ENCODE peak calls at places on chromosomes 5 and 9, in seven cellular contexts. One of them, this sample, is unnamed.

GRCh38 chr5:137072376-137073174 is 426.6 kb downstream of the SPOCK1 start:
- DNase-seq in progenitor cell of endocrine pancreas: no peak
- DNase-seq in WERI-Rb-1: no peak
- DNase-seq in AG04449: no peak
- DNase-seq in breast epithelium: no peak
- DNase-seq in spleen: no peak
- DNase-seq in fibroblast of the aortic adventitia: peak
- DNase-seq in this sample: no peak

GRCh38 chr9:7147136-7148090 is 389.6 kb downstream of the KDM4C start:
- DNase-seq in progenitor cell of endocrine pancreas: no peak
- DNase-seq in WERI-Rb-1: no peak
- DNase-seq in AG04449: no peak
- DNase-seq in breast epithelium: no peak
- DNase-seq in spleen: peak
- DNase-seq in fibroblast of the aortic adventitia: peak
- DNase-seq in this sample: no peak

GRCh38 chr5:110179291-110179690 is 489.6 kb downstream of the MAN2A1 start:
- DNase-seq in progenitor cell of endocrine pancreas: no peak
- DNase-seq in WERI-Rb-1: no peak
- DNase-seq in AG04449: no peak
- DNase-seq in breast epithelium: no peak
- DNase-seq in spleen: no peak
- DNase-seq in fibroblast of the aortic adventitia: no peak
- DNase-seq in this sample: no peak

GRCh38 chr5:163596536-163596935 is 91.1 kb downstream of the MAT2B start:
- DNase-seq in progenitor cell of endocrine pancreas: no peak
- DNase-seq in WERI-Rb-1: peak
- DNase-seq in AG04449: no peak
- DNase-seq in breast epithelium: no peak
- DNase-seq in spleen: no peak
- DNase-seq in fibroblast of the aortic adventitia: no peak
- DNase-seq in this sample: no peak

GRCh38 chr5:141691286-141691866 is 9.3 kb upstream of the ARAP3 start:
- DNase-seq in progenitor cell of endocrine pancreas: no peak
- DNase-seq in WERI-Rb-1: no peak
- DNase-seq in AG04449: no peak
- DNase-seq in breast epithelium: no peak
- DNase-seq in spleen: no peak
- DNase-seq in fibroblast of the aortic adventitia: no peak
- DNase-seq in this sample: no peak

GRCh38 chr5:8843766-8844165 is 702.1 kb downstream of the SEMA5A start:
- DNase-seq in progenitor cell of endocrine pancreas: no peak
- DNase-seq in WERI-Rb-1: no peak
- DNase-seq in AG04449: no peak
- DNase-seq in breast epithelium: no peak
- DNase-seq in spleen: no peak
- DNase-seq in fibroblast of the aortic adventitia: peak
- DNase-seq in this sample: no peak

GRCh38 chr9:137176302-137177182 is 4.7 kb upstream of the TMEM210 start:
- DNase-seq in progenitor cell of endocrine pancreas: no peak
- DNase-seq in WERI-Rb-1: no peak
- DNase-seq in AG04449: no peak
- DNase-seq in breast epithelium: no peak
- DNase-seq in spleen: no peak
- DNase-seq in fibroblast of the aortic adventitia: peak
- DNase-seq in this sample: no peak

GRCh38 chr9:116141864-116142561 is 11.6 kb upstream of the PAPPA start:
- DNase-seq in progenitor cell of endocrine pancreas: no peak
- DNase-seq in WERI-Rb-1: no peak
- DNase-seq in AG04449: no peak
- DNase-seq in breast epithelium: no peak
- DNase-seq in spleen: no peak
- DNase-seq in fibroblast of the aortic adventitia: peak
- DNase-seq in this sample: no peak

GRCh38 chr5:18433336-18433735 is 799.1 kb downstream of the TAF11L14 start:
- DNase-seq in progenitor cell of endocrine pancreas: no peak
- DNase-seq in WERI-Rb-1: no peak
- DNase-seq in AG04449: no peak
- DNase-seq in breast epithelium: no peak
- DNase-seq in spleen: no peak
- DNase-seq in fibroblast of the aortic adventitia: no peak
- DNase-seq in this sample: no peak

GRCh38 chr5:177309351-177310191 is 2.1 kb downstream of the MXD3 start:
- DNase-seq in progenitor cell of endocrine pancreas: peak
- DNase-seq in WERI-Rb-1: peak
- DNase-seq in AG04449: no peak
- DNase-seq in breast epithelium: peak
- DNase-seq in spleen: peak
- DNase-seq in fibroblast of the aortic adventitia: peak
- DNase-seq in this sample: peak

GRCh38 chr9:87711857-87712800 is 13.8 kb upstream of the CTSL start:
- DNase-seq in progenitor cell of endocrine pancreas: no peak
- DNase-seq in WERI-Rb-1: no peak
- DNase-seq in AG04449: peak
- DNase-seq in breast epithelium: no peak
- DNase-seq in spleen: no peak
- DNase-seq in fibroblast of the aortic adventitia: peak
- DNase-seq in this sample: no peak

GRCh38 chr9:136658849-136659535 is 3.7 kb upstream of the EGFL7 start:
- DNase-seq in progenitor cell of endocrine pancreas: no peak
- DNase-seq in WERI-Rb-1: no peak
- DNase-seq in AG04449: no peak
- DNase-seq in breast epithelium: no peak
- DNase-seq in spleen: peak
- DNase-seq in fibroblast of the aortic adventitia: no peak
- DNase-seq in this sample: no peak

GRCh38 chr5:97735209-97735608 is 552.2 kb upstream of the RIOK2 start:
- DNase-seq in progenitor cell of endocrine pancreas: no peak
- DNase-seq in WERI-Rb-1: no peak
- DNase-seq in AG04449: peak
- DNase-seq in breast epithelium: no peak
- DNase-seq in spleen: no peak
- DNase-seq in fibroblast of the aortic adventitia: peak
- DNase-seq in this sample: no peak

GRCh38 chr9:75471549-75472114 is 383.3 kb downstream of the OSTF1 start:
- DNase-seq in progenitor cell of endocrine pancreas: no peak
- DNase-seq in WERI-Rb-1: no peak
- DNase-seq in AG04449: no peak
- DNase-seq in breast epithelium: no peak
- DNase-seq in spleen: no peak
- DNase-seq in fibroblast of the aortic adventitia: no peak
- DNase-seq in this sample: no peak

GRCh38 chr5:168329302-168329701 is 37.9 kb downstream of the WWC1 start:
- DNase-seq in progenitor cell of endocrine pancreas: no peak
- DNase-seq in WERI-Rb-1: no peak
- DNase-seq in AG04449: no peak
- DNase-seq in breast epithelium: no peak
- DNase-seq in spleen: no peak
- DNase-seq in fibroblast of the aortic adventitia: no peak
- DNase-seq in this sample: no peak

GRCh38 chr5:159855476-159856157 is 60.7 kb upstream of the ADRA1B start:
- DNase-seq in progenitor cell of endocrine pancreas: no peak
- DNase-seq in WERI-Rb-1: no peak
- DNase-seq in AG04449: no peak
- DNase-seq in breast epithelium: no peak
- DNase-seq in spleen: no peak
- DNase-seq in fibroblast of the aortic adventitia: peak
- DNase-seq in this sample: no peak

GRCh38 chr5:1468247-1468612 is 23.0 kb upstream of the SLC6A3 start:
- DNase-seq in progenitor cell of endocrine pancreas: peak
- DNase-seq in WERI-Rb-1: peak
- DNase-seq in AG04449: no peak
- DNase-seq in breast epithelium: peak
- DNase-seq in spleen: no peak
- DNase-seq in fibroblast of the aortic adventitia: peak
- DNase-seq in this sample: peak

GRCh38 chr9:86241216-86241615 is 18.2 kb downstream of the C9orf153 start:
- DNase-seq in progenitor cell of endocrine pancreas: no peak
- DNase-seq in WERI-Rb-1: no peak
- DNase-seq in AG04449: no peak
- DNase-seq in breast epithelium: no peak
- DNase-seq in spleen: no peak
- DNase-seq in fibroblast of the aortic adventitia: peak
- DNase-seq in this sample: no peak

GRCh38 chr9:86242012-86242411 is 17.4 kb downstream of the C9orf153 start:
- DNase-seq in progenitor cell of endocrine pancreas: no peak
- DNase-seq in WERI-Rb-1: no peak
- DNase-seq in AG04449: no peak
- DNase-seq in breast epithelium: no peak
- DNase-seq in spleen: no peak
- DNase-seq in fibroblast of the aortic adventitia: peak
- DNase-seq in this sample: no peak

GRCh38 chr9:86239053-86239770 is 20.2 kb downstream of the C9orf153 start:
- DNase-seq in progenitor cell of endocrine pancreas: no peak
- DNase-seq in WERI-Rb-1: no peak
- DNase-seq in AG04449: no peak
- DNase-seq in breast epithelium: no peak
- DNase-seq in spleen: no peak
- DNase-seq in fibroblast of the aortic adventitia: peak
- DNase-seq in this sample: no peak
- TF ChIP-seq CTCF in progenitor cell of endocrine pancreas: no peak
- TF ChIP-seq CTCF in WERI-Rb-1: no peak
- TF ChIP-seq CTCF in AG04449: no peak
- TF ChIP-seq CTCF in breast epithelium: no peak
- TF ChIP-seq CTCF in spleen: no peak
- TF ChIP-seq CTCF in fibroblast of the aortic adventitia: no peak
- TF ChIP-seq CTCF in this sample: no peak

GRCh38 chr5:180831139-180832080 is 28.8 kb upstream of the MGAT1 start:
- DNase-seq in progenitor cell of endocrine pancreas: peak
- DNase-seq in WERI-Rb-1: peak
- DNase-seq in AG04449: no peak
- DNase-seq in breast epithelium: peak
- DNase-seq in spleen: peak
- DNase-seq in fibroblast of the aortic adventitia: peak
- DNase-seq in this sample: peak
- TF ChIP-seq CTCF in progenitor cell of endocrine pancreas: peak
- TF ChIP-seq CTCF in WERI-Rb-1: no peak
- TF ChIP-seq CTCF in AG04449: peak
- TF ChIP-seq CTCF in breast epithelium: no peak
- TF ChIP-seq CTCF in spleen: no peak
- TF ChIP-seq CTCF in fibroblast of the aortic adventitia: no peak
- TF ChIP-seq CTCF in this sample: peak

DNA sequence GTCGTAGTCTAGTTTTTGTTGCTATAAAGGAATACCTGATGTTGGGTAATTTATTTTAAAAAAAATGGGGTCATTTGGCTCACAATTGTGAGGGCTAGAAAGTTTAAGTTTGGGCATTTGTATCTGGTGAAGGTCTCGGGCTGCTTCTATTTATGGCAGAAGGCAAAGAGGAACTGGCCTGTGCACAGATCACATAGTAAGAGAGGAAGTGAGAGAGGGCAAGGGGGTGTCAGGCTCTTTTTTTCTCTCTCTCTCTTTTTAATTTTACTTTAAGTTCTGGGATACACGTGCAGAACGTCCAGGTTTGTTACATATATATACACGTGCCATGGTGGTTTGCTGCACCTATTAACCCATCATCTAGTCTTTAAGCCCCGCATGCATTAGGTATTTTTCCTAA is 453.3 kb downstream of the DIRAS2 start:
- DNase-seq in progenitor cell of endocrine pancreas: no peak
- DNase-seq in WERI-Rb-1: no peak
- DNase-seq in AG04449: no peak
- DNase-seq in breast epithelium: no peak
- DNase-seq in spleen: no peak
- DNase-seq in fibroblast of the aortic adventitia: no peak
- DNase-seq in this sample: no peak
- TF ChIP-seq CTCF in progenitor cell of endocrine pancreas: no peak
- TF ChIP-seq CTCF in WERI-Rb-1: no peak
- TF ChIP-seq CTCF in AG04449: no peak
- TF ChIP-seq CTCF in breast epithelium: no peak
- TF ChIP-seq CTCF in spleen: no peak
- TF ChIP-seq CTCF in fibroblast of the aortic adventitia: no peak
- TF ChIP-seq CTCF in this sample: no peak

GRCh38 chr5:39200081-39200480 is 19.3 kb downstream of the FYB1 start:
- DNase-seq in progenitor cell of endocrine pancreas: no peak
- DNase-seq in WERI-Rb-1: no peak
- DNase-seq in AG04449: no peak
- DNase-seq in breast epithelium: no peak
- DNase-seq in spleen: no peak
- DNase-seq in fibroblast of the aortic adventitia: no peak
- DNase-seq in this sample: no peak
- TF ChIP-seq CTCF in progenitor cell of endocrine pancreas: no peak
- TF ChIP-seq CTCF in WERI-Rb-1: no peak
- TF ChIP-seq CTCF in AG04449: no peak
- TF ChIP-seq CTCF in breast epithelium: no peak
- TF ChIP-seq CTCF in spleen: no peak
- TF ChIP-seq CTCF in fibroblast of the aortic adventitia: no peak
- TF ChIP-seq CTCF in this sample: no peak

DNA sequence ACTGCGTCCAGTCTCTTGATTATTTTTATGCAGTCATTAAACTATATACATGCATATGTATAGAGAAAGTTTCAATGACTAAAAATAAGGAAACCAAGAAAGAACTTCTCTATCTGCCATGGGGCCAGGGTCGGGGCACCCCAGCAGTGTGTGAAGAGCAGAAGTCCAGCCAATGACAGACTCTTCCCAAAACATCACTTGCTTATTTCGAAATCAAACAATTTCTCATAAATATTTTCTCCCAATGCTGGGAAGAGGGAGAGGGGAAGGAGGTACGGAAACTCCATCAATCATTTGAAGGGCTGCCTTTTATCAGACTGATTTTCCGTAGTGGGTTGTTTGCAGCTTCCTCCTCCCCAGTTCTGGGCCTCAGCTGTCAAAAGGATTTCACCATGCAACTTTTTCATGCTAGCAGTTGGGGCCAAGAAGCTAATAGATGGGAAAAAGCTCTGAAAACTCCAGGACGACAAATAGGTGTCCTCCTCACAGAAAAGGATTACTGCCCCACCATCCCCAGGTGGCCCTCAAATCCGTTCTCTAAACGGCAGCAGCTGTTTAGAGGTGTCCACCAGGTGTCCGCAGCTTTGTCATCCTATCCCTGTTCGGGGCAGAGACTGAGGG is 617 bp upstream of the FPGS start:
- DNase-seq in progenitor cell of endocrine pancreas: no peak
- DNase-seq in WERI-Rb-1: no peak
- DNase-seq in AG04449: no peak
- DNase-seq in breast epithelium: no peak
- DNase-seq in spleen: no peak
- DNase-seq in fibroblast of the aortic adventitia: peak
- DNase-seq in this sample: no peak
- TF ChIP-seq CTCF in progenitor cell of endocrine pancreas: peak
- TF ChIP-seq CTCF in WERI-Rb-1: no peak
- TF ChIP-seq CTCF in AG04449: no peak
- TF ChIP-seq CTCF in breast epithelium: peak
- TF ChIP-seq CTCF in spleen: no peak
- TF ChIP-seq CTCF in fibroblast of the aortic adventitia: no peak
- TF ChIP-seq CTCF in this sample: peak

GRCh38 chr5:150394912-150395689 is 17.6 kb downstream of the CD74 start:
- DNase-seq in progenitor cell of endocrine pancreas: no peak
- DNase-seq in WERI-Rb-1: no peak
- DNase-seq in AG04449: no peak
- DNase-seq in breast epithelium: no peak
- DNase-seq in spleen: no peak
- DNase-seq in fibroblast of the aortic adventitia: no peak
- DNase-seq in this sample: no peak
- TF ChIP-seq CTCF in progenitor cell of endocrine pancreas: no peak
- TF ChIP-seq CTCF in WERI-Rb-1: peak
- TF ChIP-seq CTCF in AG04449: no peak
- TF ChIP-seq CTCF in breast epithelium: no peak
- TF ChIP-seq CTCF in spleen: no peak
- TF ChIP-seq CTCF in fibroblast of the aortic adventitia: no peak
- TF ChIP-seq CTCF in this sample: no peak